ENCODE peak calls at places on chromosomes 1 and 21, in ten cellular contexts. J, T, V, Q, G, Y, Z, E, B and M are unnamed samples.
A peak's percentile ranks its signal among the peaks of the same experiment; 100 is the strongest.

GRCh38 chr1:83849191-83850061 is 149.5 kb downstream of the TTLL7 start:
- DNase-seq in J (no peak), T (no peak), V (no peak), Q (no peak), G (peak; percentile 26), Y (no peak), Z (no peak), E (no peak), B (no peak), M (peak; percentile 30)

GRCh38 chr21:45460611-45461368 is 55.8 kb downstream of the COL18A1 start:
- DNase-seq in J (no peak), T (no peak), V (peak; percentile 30), Q (no peak), G (no peak), Y (no peak), Z (no peak), E (peak; percentile 97), B (no peak), M (peak; percentile 55)

GRCh38 chr1:244397086-244397485 is 54.6 kb downstream of the ADSS2 start:
- DNase-seq in J (no peak), T (no peak), V (no peak), Q (no peak), G (no peak), Y (no peak), Z (no peak), E (no peak), B (no peak), M (no peak)

GRCh38 chr1:175857756-175858155 is 114.4 kb upstream of the TNR start:
- DNase-seq in J (no peak), T (no peak), V (no peak), Q (no peak), G (no peak), Y (no peak), Z (no peak), E (no peak), B (no peak), M (no peak)

GRCh38 chr1:80218112-80218511 is 1211.6 kb upstream of the ADGRL4 start:
- DNase-seq in J (no peak), T (peak; percentile 68), V (peak; percentile 15), Q (no peak), G (peak; percentile 14), Y (peak; percentile 40), Z (no peak), E (peak; percentile 27), B (no peak), M (peak; percentile 69)

GRCh38 chr1:29197590-29197924 is 15.9 kb upstream of the SRSF4 start:
- DNase-seq in J (peak; percentile 17), T (peak; percentile 82), V (no peak), Q (no peak), G (no peak), Y (no peak), Z (no peak), E (peak; percentile 44), B (peak; percentile 40), M (no peak)

GRCh38 chr1:230754831-230755230 is 7.6 kb downstream of the CAPN9 start:
- DNase-seq in J (peak; percentile 30), T (no peak), V (no peak), Q (no peak), G (no peak), Y (no peak), Z (no peak), E (peak; percentile 86), B (peak; percentile 80), M (no peak)

GRCh38 chr1:183272390-183272801 is 86.3 kb downstream of the LAMC2 start:
- DNase-seq in J (peak; percentile 61), T (no peak), V (peak; percentile 83), Q (no peak), G (no peak), Y (no peak), Z (no peak), E (peak; percentile 96), B (no peak), M (peak; percentile 78)

GRCh38 chr1:67898033-67898726 is 64.9 kb upstream of the GNG12 start:
- DNase-seq in J (no peak), T (no peak), V (no peak), Q (no peak), G (no peak), Y (no peak), Z (no peak), E (peak; percentile 42), B (no peak), M (no peak)

GRCh38 chr1:237759371-237759770 is 131.4 kb downstream of the ZP4 start:
- DNase-seq in J (no peak), T (no peak), V (no peak), Q (no peak), G (peak; percentile 10), Y (no peak), Z (no peak), E (no peak), B (no peak), M (peak; percentile 84)

GRCh38 chr1:215631040-215631439 is 63.9 kb downstream of the KCTD3 start:
- DNase-seq in J (no peak), T (no peak), V (no peak), Q (no peak), G (no peak), Y (no peak), Z (no peak), E (no peak), B (no peak), M (no peak)

DNA sequence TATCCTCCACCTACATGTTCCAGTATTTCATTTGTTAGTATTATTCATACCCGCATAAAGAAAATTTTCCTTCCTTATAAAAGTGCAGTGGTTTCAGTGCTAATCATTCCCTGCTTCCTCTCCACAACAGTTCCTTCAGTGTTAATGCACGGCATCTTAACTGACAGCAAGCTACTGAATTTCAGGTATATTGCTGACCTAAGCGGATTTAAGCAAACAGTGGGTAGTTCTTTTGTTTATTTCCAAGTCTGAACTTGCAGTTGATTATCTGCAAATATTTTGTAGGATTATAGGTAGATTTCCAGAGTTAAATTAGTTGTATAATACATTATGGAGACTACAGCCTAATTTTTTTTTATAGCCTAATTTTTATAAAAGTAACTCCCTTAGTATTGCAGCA is 15.1 kb upstream of the DR1 start:
- DNase-seq in J (no peak), T (no peak), V (no peak), Q (no peak), G (no peak), Y (no peak), Z (no peak), E (no peak), B (no peak), M (no peak)
- H3K27ac ChIP-seq in J (no peak overlapping the region), T (no peak overlapping the region), V (no peak overlapping the region), Q (no peak overlapping the region), G (no peak overlapping the region), Y (no peak overlapping the region), Z (no peak overlapping the region), E (no peak overlapping the region), B (no peak overlapping the region), M (no peak overlapping the region)

GRCh38 chr21:38505654-38506523 is 7.6 kb upstream of the ERG start:
- DNase-seq in J (peak; percentile 12), T (peak; percentile 76), V (peak; percentile 75), Q (no peak), G (peak; percentile 31), Y (peak; percentile 40), Z (no peak), E (peak; percentile 70), B (no peak), M (peak; percentile 76)
- H3K27ac ChIP-seq in J (no peak overlapping the region), T (no peak overlapping the region), V (no peak overlapping the region), Q (no peak overlapping the region), G (no peak overlapping the region), Y (no peak overlapping the region), Z (peak overlapping the region; percentile 87), E (no peak overlapping the region), B (no peak overlapping the region), M (peak overlapping the region; percentile 81)

GRCh38 chr1:26287033-26287711 is 7.3 kb downstream of the SH3BGRL3 start:
- DNase-seq in J (no peak), T (peak; percentile 82), V (no peak), Q (peak; percentile 65), G (no peak), Y (no peak), Z (no peak), E (no peak), B (peak; percentile 44), M (no peak)
- H3K27ac ChIP-seq in J (no peak overlapping the region), T (peak overlapping the region; percentile 98), V (no peak overlapping the region), Q (peak overlapping the region; percentile 89), G (no peak overlapping the region), Y (no peak overlapping the region), Z (peak overlapping the region; percentile 17), E (no peak overlapping the region), B (no peak overlapping the region), M (no peak overlapping the region)

GRCh38 chr1:217052196-217052595 is 329.0 kb upstream of the ESRRG start:
- DNase-seq in J (no peak), T (no peak), V (no peak), Q (no peak), G (peak; percentile 44), Y (no peak), Z (no peak), E (no peak), B (no peak), M (peak; percentile 94)
- H3K27ac ChIP-seq in J (no peak overlapping the region), T (no peak overlapping the region), V (no peak overlapping the region), Q (no peak overlapping the region), G (peak overlapping the region; percentile 18), Y (no peak overlapping the region), Z (no peak overlapping the region), E (no peak overlapping the region), B (no peak overlapping the region), M (no peak overlapping the region)

GRCh38 chr1:201294876-201295275 is 11.6 kb downstream of the PKP1 start:
- DNase-seq in J (no peak), T (no peak), V (no peak), Q (no peak), G (no peak), Y (no peak), Z (no peak), E (no peak), B (no peak), M (no peak)
- H3K27ac ChIP-seq in J (no peak overlapping the region), T (no peak overlapping the region), V (no peak overlapping the region), Q (no peak overlapping the region), G (peak overlapping the region; percentile 93), Y (no peak overlapping the region), Z (no peak overlapping the region), E (no peak overlapping the region), B (no peak overlapping the region), M (peak overlapping the region; percentile 91)

DNA sequence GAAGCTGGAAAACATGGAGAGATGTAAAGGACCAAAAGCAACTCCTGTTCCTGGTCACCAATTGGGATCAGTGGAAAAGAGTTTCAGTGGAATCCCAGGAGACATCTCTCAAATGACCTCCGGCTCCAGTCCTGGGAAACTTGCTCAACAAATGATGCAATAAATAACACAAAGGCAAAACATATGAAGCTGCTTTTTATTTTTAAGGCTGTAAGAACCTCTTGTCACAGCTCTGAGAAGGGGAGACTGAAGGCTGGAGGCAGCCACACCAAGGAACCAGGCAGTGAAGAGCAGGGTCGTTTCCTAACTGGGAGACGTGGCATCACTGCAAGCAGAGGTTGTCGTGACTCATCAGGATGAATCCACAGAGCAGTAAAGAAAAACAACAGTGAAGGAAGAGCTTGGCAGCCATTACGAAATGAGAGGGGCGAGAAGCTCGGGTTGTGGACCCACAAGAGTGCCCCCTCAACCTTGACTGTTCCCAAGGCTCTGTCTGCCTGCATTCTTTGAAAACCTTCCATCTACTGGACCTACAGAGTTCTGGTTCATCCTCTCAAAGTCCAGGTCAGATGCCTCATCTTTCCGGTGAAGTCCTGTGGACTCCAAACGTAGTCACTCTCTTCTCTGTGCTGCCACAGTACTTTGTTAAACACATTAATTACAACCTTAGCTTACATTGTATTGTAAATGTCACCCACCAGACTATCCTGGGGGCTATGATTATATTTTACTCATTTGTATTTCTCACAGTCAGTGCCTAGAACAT is 32.1 kb downstream of the JAK1 start:
- DNase-seq in J (no peak), T (no peak), V (peak; percentile 65), Q (no peak), G (no peak), Y (no peak), Z (no peak), E (peak; percentile 85), B (no peak), M (no peak)
- H3K27ac ChIP-seq in J (no peak overlapping the region), T (no peak overlapping the region), V (peak overlapping the region; percentile 66), Q (no peak overlapping the region), G (peak overlapping the region; percentile 72), Y (peak overlapping the region; percentile 80), Z (peak overlapping the region; percentile 75), E (peak overlapping the region; percentile 98), B (no peak overlapping the region), M (no peak overlapping the region)